ENCODE peak calls at places on chromosomes 7 and 10, in four cellular contexts. N is HT-29; P is naive thymus-derived CD4-positive, alpha-beta T cell; E is stimulated activated CD4-positive, alpha-beta T cell treated with anti-CD3 and anti-CD28 coated beads, Interleukin-4, amount 100 ng/mL, for 1 hour. K is an unnamed sample.

GRCh38 chr10:95742529-95742884 is 13.5 kb upstream of the ENTPD1 start:
- DNase-seq in P (no peak), N (no peak), E (no peak), K (no peak)

GRCh38 chr10:5751854-5752253 is 61.4 kb downstream of the GDI2 start:
- DNase-seq in N (no peak), E (no peak), P (no peak), K (no peak)

GRCh38 chr10:21368022-21368582 is 157.4 kb downstream of the SKIDA1 start:
- DNase-seq in N (no peak), E (no peak), P (no peak), K (no peak)

GRCh38 chr7:135231686-135232085 is 2.0 kb upstream of the STRA8 start:
- DNase-seq in N (no peak), E (no peak), P (no peak), K (no peak)

GRCh38 chr7:27194641-27195379 is 5.1 kb downstream of the HOXA13 start:
- DNase-seq in E (no peak), N (peak), P (no peak), K (no peak)

GRCh38 chr10:100186253-100186780 is 488 bp upstream of the ERLIN1 start:
- DNase-seq in P (no peak), N (peak), E (no peak), K (no peak)

GRCh38 chr10:46286991-46287693 is at the start of gene ANTXRL:
- DNase-seq in N (no peak), P (no peak), E (no peak), K (peak)

GRCh38 chr10:119306514-119306951 is 99.2 kb downstream of the GRK5 start:
- DNase-seq in P (no peak), E (peak), N (peak), K (peak)

GRCh38 chr7:26500749-26501352 is 209.2 kb downstream of the SNX10 start:
- DNase-seq in P (no peak), E (no peak), N (peak), K (peak)

K was measured in B cell.